ENCODE peak calls at places on chromosome 19, in ten cellular contexts. O, N, Y, K, U, T, P, H, M and W are unnamed samples.

GRCh38 chr19:20278342-20278741 is 111.3 kb downstream of the ZNF486 start:
- DNase-seq in O (no peak), N (no peak), Y (peak; percentile 1), K (no peak), U (no peak), T (no peak), P (no peak), H (no peak), M (no peak), W (no peak)

GRCh38 chr19:1576242-1577089 is 8.3 kb upstream of the MEX3D start:
- DNase-seq in O (no peak), N (no peak), Y (no peak), K (no peak), U (no peak), T (no peak), P (no peak), H (no peak), M (no peak), W (no peak)

GRCh38 chr19:51690359-51691121 is 2.6 kb upstream of the SPACA6 start:
- DNase-seq in O (peak; percentile 75), N (peak; percentile 67), Y (peak; percentile 75), K (no peak), U (peak; percentile 55), T (peak; percentile 46), P (peak; percentile 82), H (peak; percentile 77), M (peak; percentile 74), W (peak; percentile 61)

GRCh38 chr19:8304841-8305621 is 3.1 kb downstream of the CD320 start:
- DNase-seq in O (peak; percentile 31), N (peak; percentile 50), Y (no peak), K (peak; percentile 24), U (peak; percentile 80), T (no peak), P (no peak), H (peak; percentile 44), M (no peak), W (peak; percentile 33)

GRCh38 chr19:6219592-6220290 is 60.0 kb downstream of the MLLT1 start:
- DNase-seq in O (no peak), N (no peak), Y (no peak), K (no peak), U (no peak), T (no peak), P (no peak), H (peak; percentile 46), M (no peak), W (no peak)

GRCh38 chr19:13033819-13034611 is 38.7 kb downstream of the NFIX start:
- DNase-seq in O (peak; percentile 75), N (peak; percentile 76), Y (peak; percentile 75), K (peak; percentile 71), U (peak; percentile 76), T (no peak), P (peak; percentile 91), H (peak; percentile 83), M (peak; percentile 56), W (peak; percentile 68)

GRCh38 chr19:34351382-34351802 is 13.6 kb upstream of the GPI start:
- DNase-seq in O (no peak), N (no peak), Y (peak; percentile 63), K (no peak), U (no peak), T (no peak), P (no peak), H (no peak), M (peak; percentile 77), W (no peak)

GRCh38 chr19:40831502-40832430 is 18.5 kb downstream of the CYP2A6 start:
- DNase-seq in O (no peak), N (peak; percentile 16), Y (peak; percentile 77), K (peak; percentile 74), U (peak; percentile 37), T (no peak), P (no peak), H (no peak), M (no peak), W (peak; percentile 80)

GRCh38 chr19:18761531-18762110 is 29.5 kb downstream of the COMP start:
- DNase-seq in O (no peak), N (no peak), Y (no peak), K (no peak), U (no peak), T (no peak), P (no peak), H (no peak), M (no peak), W (no peak)